ENCODE peak calls at places on chromosomes 16 and 17, in ten cellular contexts. I is omental fat pad, G is skeletal muscle cell, R is SHP77, W is NCI-H2029, A is AML-193, K is anterior cingulate cortex, Y is ACHN, O is iris pigment epithelial cell, B is non-pigmented ciliary epithelial cell. N is an unnamed sample.
A peak's percentile ranks its signal among the peaks of the same experiment; 100 is the strongest.

GRCh38 chr17:18184143-18185007 is 747 bp downstream of the ALKBH5 start:
- DNase-seq in O (peak; percentile 56), W (peak; percentile 2), B (no peak), R (peak; percentile 57), K (peak; percentile 27), Y (peak; percentile 42), I (peak; percentile 57), A (no peak), G (no peak), N (peak; percentile 67)

GRCh38 chr17:3730881-3731429 is 7.3 kb downstream of the HASPIN start:
- DNase-seq in K (no peak), I (no peak), W (no peak), Y (no peak), O (peak; percentile 59), B (no peak), G (no peak), A (no peak), R (no peak), N (no peak)

GRCh38 chr16:3625911-3626732 is 14.7 kb upstream of the SLX4 start:
- DNase-seq in W (no peak), I (no peak), K (no peak), G (no peak), O (peak; percentile 32), A (peak; percentile 88), R (no peak), Y (no peak), B (no peak), N (no peak)

GRCh38 chr17:39197380-39198185 is at the start of gene CACNB1:
- DNase-seq in R (peak; percentile 84), Y (peak; percentile 84), B (no peak), I (peak; percentile 44), K (peak; percentile 52), O (peak; percentile 77), W (peak; percentile 34), G (peak; percentile 34), A (no peak), N (peak; percentile 86)

GRCh38 chr16:89020068-89020924 is 43.3 kb upstream of the CBFA2T3 start:
- DNase-seq in I (no peak), W (no peak), R (no peak), Y (no peak), G (no peak), K (no peak), O (no peak), B (no peak), A (no peak), N (no peak)

GRCh38 chr16:70522216-70523000 is 946 bp downstream of the COG4 start:
- DNase-seq in Y (no peak), I (no peak), W (no peak), R (no peak), G (no peak), A (no peak), O (no peak), K (no peak), B (no peak), N (no peak)

GRCh38 chr16:71426069-71426879 is 15.6 kb downstream of the TLE7 start:
- DNase-seq in O (peak; percentile 94), R (no peak), A (no peak), Y (no peak), B (peak; percentile 83), W (no peak), G (peak; percentile 38), K (no peak), I (no peak), N (peak; percentile 81)

GRCh38 chr16:87380875-87381274 is 2.7 kb downstream of the FBXO31 start:
- DNase-seq in W (no peak), I (no peak), R (no peak), G (no peak), Y (peak; percentile 32), B (no peak), A (no peak), K (no peak), O (peak; percentile 63), N (no peak)

GRCh38 chr17:67528751-67529436 is 151.8 kb downstream of the PITPNC1 start:
- DNase-seq in R (peak; percentile 88), A (no peak), G (peak; percentile 69), K (peak; percentile 44), O (peak; percentile 90), B (peak; percentile 53), W (peak; percentile 91), Y (peak; percentile 88), I (peak; percentile 61), N (peak; percentile 88)

GRCh38 chr17:6303664-6304063 is 131.3 kb downstream of the AIPL1 start:
- DNase-seq in G (peak; percentile 2), Y (peak; percentile 54), K (no peak), A (no peak), R (no peak), I (no peak), W (no peak), O (peak; percentile 26), B (no peak), N (peak; percentile 69)

GRCh38 chr17:64698725-64699124 is 36.6 kb upstream of the SMURF2 start:
- DNase-seq in B (no peak), I (no peak), G (no peak), A (no peak), O (no peak), K (no peak), R (no peak), W (no peak), Y (no peak), N (no peak)

GRCh38 chr16:90046122-90046970 is 27.1 kb upstream of the DBNDD1 start:
- DNase-seq in G (no peak), O (no peak), W (no peak), I (no peak), B (no peak), Y (no peak), A (no peak), R (peak; percentile 89), K (no peak), N (no peak)

GRCh38 chr16:65314246-65315003 is 192.6 kb upstream of the CDH11 start:
- DNase-seq in W (no peak), A (no peak), Y (no peak), B (no peak), R (no peak), K (no peak), I (no peak), G (no peak), O (peak; percentile 26), N (no peak)

N was measured in hepatocyte.